ENCODE peak calls at places on chromosomes 16 and 17, in four cellular contexts. U is WTC11, X is GM12878, P is HepG2. W is an unnamed sample.

GRCh38 chr17:79983456-79983855 is 52.2 kb downstream of the TBC1D16 start:
- DNase-seq in U (peak), X (no peak), P (no peak), W (no peak)

GRCh38 chr16:76970745-76971099 is 220.3 kb upstream of the MON1B start:
- DNase-seq in U (no peak), X (no peak), P (peak), W (no peak)

GRCh38 chr16:77457046-77457445 is 22.2 kb upstream of the ADAMTS18 start:
- DNase-seq in U (no peak), X (no peak), P (no peak), W (no peak)

GRCh38 chr17:53736516-53737274 is 86.0 kb upstream of the KIF2B start:
- DNase-seq in U (no peak), X (no peak), P (no peak), W (no peak)

GRCh38 chr17:48915459-48916282 is 7.5 kb downstream of the UBE2Z start:
- DNase-seq in U (no peak), X (peak), P (no peak), W (no peak)

GRCh38 chr16:65751622-65752598 is 614.6 kb upstream of the CDH5 start:
- DNase-seq in U (no peak), X (no peak), P (no peak), W (no peak)

GRCh38 chr16:66660422-66661209 is 35.9 kb downstream of the CMTM4 start:
- DNase-seq in U (peak), X (no peak), P (peak), W (peak)

GRCh38 chr17:56937688-56938087 is 23.2 kb downstream of the COIL start:
- DNase-seq in U (no peak), X (no peak), P (no peak), W (peak)

GRCh38 chr17:29740017-29740416 is 117.3 kb upstream of the CORO6 start:
- DNase-seq in U (no peak), X (no peak), P (peak), W (peak)

GRCh38 chr16:46573008-46573833 is 48.0 kb downstream of the SHCBP1 start:
- DNase-seq in U (no peak), X (no peak), P (peak), W (peak)

GRCh38 chr17:74875970-74876593 is 3.3 kb upstream of the FDXR start:
- DNase-seq in U (no peak), X (no peak), P (peak), W (peak)

GRCh38 chr17:44536090-44536960 is 21.0 kb upstream of the FZD2 start:
- DNase-seq in U (no peak), X (no peak), P (no peak), W (no peak)

GRCh38 chr17:83062818-83063671 is 16.4 kb upstream of the METRNL start:
- DNase-seq in U (no peak), X (no peak), P (no peak), W (no peak)

GRCh38 chr17:17684901-17685774 is 3.9 kb downstream of the RAI1 start:
- DNase-seq in U (no peak), X (no peak), P (no peak), W (no peak)

GRCh38 chr16:6483634-6484033 is 849.0 kb upstream of the RBFOX1 start:
- DNase-seq in U (no peak), X (no peak), P (no peak), W (no peak)

GRCh38 chr17:76199466-76199865 is 40.8 kb downstream of the RNF157 start:
- DNase-seq in U (no peak), X (no peak), P (no peak), W (no peak)

GRCh38 chr16:55759983-55760664 is 72.8 kb downstream of the CES1 start:
- DNase-seq in U (peak), X (no peak), P (peak), W (no peak)

GRCh38 chr17:36183001-36183810 is 6.8 kb upstream of the TBC1D3B start:
- DNase-seq in U (peak), X (no peak), P (peak), W (peak)

GRCh38 chr16:19735074-19735867 is 17.2 kb downstream of the IQCK start:
- DNase-seq in U (no peak), X (no peak), P (no peak), W (no peak)

GRCh38 chr16:23423496-23424049 is 29.4 kb downstream of the COG7 start:
- DNase-seq in U (no peak), X (no peak), P (peak), W (no peak)

GRCh38 chr17:5135726-5136579 is 20.1 kb downstream of the USP6 start:
- DNase-seq in U (no peak), X (no peak), P (no peak), W (no peak)

GRCh38 chr17:80265205-80266068 is 4.8 kb downstream of the RNF213 start:
- DNase-seq in U (no peak), X (peak), P (no peak), W (no peak)

GRCh38 chr16:11582157-11582814 is 4.4 kb downstream of the LITAF start:
- DNase-seq in U (no peak), X (no peak), P (no peak), W (no peak)

GRCh38 chr17:65538679-65539529 is 22.5 kb downstream of the AXIN2 start:
- DNase-seq in U (no peak), X (no peak), P (no peak), W (no peak)

GRCh38 chr17:43219001-43219400 is 7.3 kb downstream of the TMEM106A start:
- DNase-seq in U (no peak), X (no peak), P (no peak), W (no peak)

GRCh38 chr16:81873843-81874752 is 95.0 kb downstream of the PLCG2 start:
- DNase-seq in U (peak), X (no peak), P (peak), W (peak)

GRCh38 chr17:38606646-38607611 is 1.2 kb upstream of the SRCIN1 start:
- DNase-seq in U (no peak), X (no peak), P (no peak), W (no peak)

GRCh38 chr17:45346255-45347015 is 29.6 kb upstream of the MAP3K14 start:
- DNase-seq in U (no peak), X (no peak), P (no peak), W (no peak)

GRCh38 chr17:81492706-81493105 is 19.9 kb downstream of the ACTG1 start:
- DNase-seq in U (no peak), X (no peak), P (no peak), W (no peak)

DNA sequence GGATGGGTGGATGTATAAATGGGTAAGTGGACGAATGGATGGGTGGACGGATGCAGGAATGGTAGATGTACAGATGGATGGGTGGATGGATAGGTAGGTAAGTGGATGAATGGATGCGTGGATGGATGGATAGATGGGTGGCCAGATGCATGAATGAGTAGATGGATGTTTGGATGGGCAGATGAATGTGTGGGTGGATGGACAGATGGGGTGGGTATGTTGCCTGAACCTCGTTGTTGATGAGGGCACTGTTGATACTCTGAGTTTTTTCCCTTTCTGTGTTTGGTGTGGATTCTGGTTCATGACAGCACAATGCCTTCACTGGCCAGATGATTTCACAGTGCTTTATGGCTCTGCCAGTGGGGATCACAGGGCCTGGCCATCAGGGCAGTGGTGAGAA is 208.3 kb downstream of the NPIPB11 start:
- DNase-seq in U (no peak), X (no peak), P (no peak), W (no peak)
- TF ChIP-seq CREM in U (no peak), X (no peak), P (no peak), W (no peak)

GRCh38 chr16:28277537-28278388 is 14.6 kb upstream of the SBK1 start:
- DNase-seq in U (peak), X (peak), P (peak), W (peak)
- TF ChIP-seq CREM in U (peak), X (no peak), P (no peak), W (peak)

DNA sequence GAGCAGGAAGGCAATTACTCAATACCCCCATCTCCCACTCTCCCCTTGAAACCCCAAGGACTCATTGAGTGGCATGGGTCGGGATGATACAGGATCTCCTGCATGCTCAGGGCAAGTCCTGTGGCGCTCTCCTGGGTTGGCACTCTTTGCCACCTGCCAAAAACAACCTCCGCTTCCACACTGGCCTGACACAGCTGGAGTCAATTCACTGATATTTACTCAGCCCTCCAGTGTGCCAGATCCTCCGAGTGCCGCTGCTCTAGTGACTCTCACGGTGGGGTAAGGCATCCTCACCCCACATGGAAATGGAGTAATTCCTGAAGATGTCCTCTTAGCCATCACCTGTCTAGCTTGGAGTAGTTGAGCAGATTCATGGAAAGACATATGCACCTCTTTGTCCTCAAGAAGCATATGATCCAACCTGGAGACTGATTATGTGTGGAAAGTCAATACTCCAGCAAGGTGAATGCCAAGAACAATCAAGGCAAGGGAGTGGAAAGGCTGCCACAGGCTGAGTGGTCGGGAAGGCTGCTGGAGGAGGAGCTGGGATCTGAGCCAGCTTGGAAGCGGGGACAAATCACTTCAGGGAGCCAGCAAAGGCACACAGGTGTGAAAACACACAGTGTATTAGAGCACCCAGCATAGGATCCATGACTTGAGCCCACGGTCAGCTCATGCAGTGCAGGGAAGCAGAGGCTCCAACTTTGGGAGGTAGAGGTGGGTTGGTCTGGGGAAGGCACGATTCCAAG is 12.6 kb upstream of the GOSR2 start:
- DNase-seq in U (no peak), X (no peak), P (no peak), W (no peak)
- TF ChIP-seq CREM in U (no peak), X (no peak), P (no peak), W (no peak)

GRCh38 chr16:85142771-85143211 is 30.5 kb upstream of the CIBAR2 start:
- DNase-seq in U (no peak), X (no peak), P (no peak), W (no peak)
- TF ChIP-seq CREM in U (no peak), X (no peak), P (no peak), W (no peak)

GRCh38 chr17:2137342-2138098 is 82.6 kb downstream of the HIC1 start:
- DNase-seq in U (peak), X (peak), P (no peak), W (no peak)
- TF ChIP-seq CREM in U (no peak), X (no peak), P (no peak), W (no peak)

GRCh38 chr16:31413943-31414342 is 14.2 kb downstream of the COX6A2 start:
- DNase-seq in U (no peak), X (no peak), P (no peak), W (no peak)

GRCh38 chr16:31412750-31413149 is 15.4 kb downstream of the COX6A2 start:
- DNase-seq in U (no peak), X (no peak), P (no peak), W (no peak)

GRCh38 chr16:31414706-31415105 is 13.5 kb downstream of the COX6A2 start:
- DNase-seq in U (no peak), X (no peak), P (no peak), W (no peak)

GRCh38 chr16:31417916-31418315 is 10.2 kb downstream of the COX6A2 start:
- DNase-seq in U (no peak), X (no peak), P (no peak), W (no peak)

GRCh38 chr16:31416371-31416770 is 11.8 kb downstream of the COX6A2 start:
- DNase-seq in U (no peak), X (no peak), P (no peak), W (no peak)
- TF ChIP-seq CREM in U (no peak), X (no peak), P (no peak), W (no peak)

GRCh38 chr17:68197997-68198930 is 49.6 kb upstream of the AMZ2 start:
- DNase-seq in U (peak), X (no peak), P (no peak), W (no peak)

GRCh38 chr17:68197091-68197996 is 50.5 kb upstream of the AMZ2 start:
- DNase-seq in U (peak), X (no peak), P (no peak), W (peak)

GRCh38 chr17:68200689-68201424 is 47.0 kb upstream of the AMZ2 start:
- DNase-seq in U (peak), X (no peak), P (peak), W (peak)

GRCh38 chr17:68199837-68200688 is 47.8 kb upstream of the AMZ2 start:
- DNase-seq in U (no peak), X (no peak), P (no peak), W (no peak)

DNA sequence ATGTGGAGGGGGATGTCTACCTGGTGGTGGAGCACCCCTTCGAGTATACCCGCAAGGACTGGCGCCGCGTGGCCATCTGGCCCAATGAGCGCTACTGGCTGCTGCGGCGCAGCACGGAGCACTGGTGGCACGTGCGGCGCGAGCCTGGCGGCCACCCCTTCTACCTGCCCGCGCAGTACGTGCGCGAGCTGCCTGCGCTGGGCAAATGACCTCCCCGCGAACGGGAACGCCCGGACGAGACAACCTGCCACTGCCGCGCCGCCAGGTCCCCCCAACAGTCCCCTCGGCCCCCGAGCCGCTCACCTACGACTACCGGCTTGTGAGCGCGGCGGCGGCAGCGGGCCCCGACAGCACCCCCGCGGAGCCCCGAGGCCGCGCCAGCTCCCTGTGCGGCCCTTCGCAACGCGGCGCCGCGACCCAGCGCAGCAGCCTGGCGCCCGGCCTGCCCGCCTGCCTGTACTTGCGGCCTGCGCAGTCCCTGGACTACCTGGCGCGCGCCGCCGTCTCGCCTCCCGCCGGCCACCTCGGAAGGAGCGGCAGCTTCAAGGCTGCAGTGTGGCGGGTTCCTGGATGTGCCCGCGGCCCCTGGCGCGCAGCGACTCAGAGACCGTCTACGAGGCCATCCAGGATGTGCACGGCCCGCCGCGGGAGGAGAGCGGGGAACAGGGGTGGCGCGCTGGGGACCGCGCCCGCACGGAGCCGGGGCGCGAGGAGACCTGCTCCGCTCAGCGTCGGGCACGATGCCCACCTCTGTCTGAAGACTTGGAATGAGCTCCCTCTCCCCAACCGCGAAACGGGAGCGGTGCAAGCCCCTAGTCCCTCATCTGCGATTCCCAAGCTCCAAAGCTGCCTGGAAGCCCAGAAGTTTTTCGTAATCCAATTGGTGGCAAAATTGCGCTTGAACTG is 48.7 kb upstream of the AMZ2 start:
- DNase-seq in U (peak), X (no peak), P (no peak), W (no peak)
- TF ChIP-seq CREM in U (no peak), X (no peak), P (no peak), W (no peak)

GRCh38 chr16:57472665-57473060 is 10.2 kb downstream of the POLR2C start:
- DNase-seq in U (no peak), X (no peak), P (no peak), W (no peak)
- TF ChIP-seq CREM in U (no peak), X (no peak), P (no peak), W (no peak)